ENCODE peak calls at places on chromosome 17, in six cellular contexts. S is psoas muscle, D is mammary epithelial cell, T is DND-41, U is suprapubic skin, R is fibroblast of lung. J is an unnamed sample. For H3K9me3, the result is how much of the 10 kb centered on the place peaks cover.

GRCh38 chr17:49694847-49695697 is 12.7 kb downstream of the SLC35B1 start:
- DNase-seq in S (peak), D (no peak), T (peak), U (no peak), R (peak), J (peak)

GRCh38 chr17:41553176-41553575 is 18.7 kb downstream of the KRT9 start:
- DNase-seq in S (no peak), D (peak), T (no peak), U (no peak), R (no peak), J (no peak)

GRCh38 chr17:80265205-80266068 is 4.8 kb downstream of the RNF213 start:
- DNase-seq in S (no peak), D (no peak), T (no peak), U (no peak), R (no peak), J (peak)

GRCh38 chr17:3944485-3945388 is 19.5 kb downstream of the ATP2A3 start:
- DNase-seq in S (peak), D (no peak), T (no peak), U (no peak), R (peak), J (peak)

GRCh38 chr17:5373112-5373511 is 46.4 kb downstream of the NUP88 start:
- DNase-seq in S (no peak), D (no peak), T (no peak), U (no peak), R (no peak), J (no peak)

GRCh38 chr17:329794-330420 is 22.7 kb downstream of the RPH3AL start:
- DNase-seq in S (peak), D (no peak), T (no peak), U (no peak), R (no peak), J (no peak)

GRCh38 chr17:28963212-28963611 is 11.9 kb upstream of the PHF12 start:
- DNase-seq in S (peak), D (no peak), T (no peak), U (no peak), R (no peak), J (no peak)

GRCh38 chr17:42411321-42411820 is 11.7 kb downstream of the CAVIN1 start:
- DNase-seq in S (no peak), D (no peak), T (no peak), U (no peak), R (no peak), J (no peak)

DNA sequence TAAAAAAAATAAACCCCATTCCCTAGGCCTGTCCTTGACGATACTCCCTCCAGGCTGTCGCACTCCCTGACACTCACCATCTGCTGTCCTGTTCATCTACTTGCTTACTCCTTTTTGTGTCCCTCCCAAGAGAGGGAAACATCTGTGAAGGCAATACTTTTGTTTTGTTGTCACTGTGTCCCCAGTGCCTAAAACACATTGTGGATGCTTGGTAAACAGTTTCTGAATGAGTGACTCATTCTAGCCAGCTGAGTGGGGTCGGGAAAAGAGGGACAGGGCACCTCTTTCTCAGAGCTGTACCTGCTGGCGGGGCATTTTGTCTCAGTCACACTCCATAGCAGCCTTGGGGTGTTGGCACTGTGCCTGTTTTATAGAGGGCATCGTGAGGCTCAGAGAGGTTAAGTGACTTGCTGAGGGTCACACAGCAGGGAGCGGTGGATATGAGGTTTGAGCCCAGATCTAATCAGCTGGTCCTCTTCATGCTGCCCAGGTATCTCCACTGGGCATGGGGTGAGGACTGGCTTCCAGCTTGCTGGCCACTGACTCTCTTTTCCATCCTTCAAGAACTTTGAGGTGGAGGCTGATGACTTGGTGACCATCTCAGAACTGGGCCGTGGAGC is 15.6 kb downstream of the MAP2K3 start:
- DNase-seq in S (no peak), D (no peak), T (no peak), U (no peak), R (no peak), J (no peak)
- H3K9me3 ChIP-seq in S (under half), D (under half), T (under half), U (under half), R (under half), J (under half)

DNA sequence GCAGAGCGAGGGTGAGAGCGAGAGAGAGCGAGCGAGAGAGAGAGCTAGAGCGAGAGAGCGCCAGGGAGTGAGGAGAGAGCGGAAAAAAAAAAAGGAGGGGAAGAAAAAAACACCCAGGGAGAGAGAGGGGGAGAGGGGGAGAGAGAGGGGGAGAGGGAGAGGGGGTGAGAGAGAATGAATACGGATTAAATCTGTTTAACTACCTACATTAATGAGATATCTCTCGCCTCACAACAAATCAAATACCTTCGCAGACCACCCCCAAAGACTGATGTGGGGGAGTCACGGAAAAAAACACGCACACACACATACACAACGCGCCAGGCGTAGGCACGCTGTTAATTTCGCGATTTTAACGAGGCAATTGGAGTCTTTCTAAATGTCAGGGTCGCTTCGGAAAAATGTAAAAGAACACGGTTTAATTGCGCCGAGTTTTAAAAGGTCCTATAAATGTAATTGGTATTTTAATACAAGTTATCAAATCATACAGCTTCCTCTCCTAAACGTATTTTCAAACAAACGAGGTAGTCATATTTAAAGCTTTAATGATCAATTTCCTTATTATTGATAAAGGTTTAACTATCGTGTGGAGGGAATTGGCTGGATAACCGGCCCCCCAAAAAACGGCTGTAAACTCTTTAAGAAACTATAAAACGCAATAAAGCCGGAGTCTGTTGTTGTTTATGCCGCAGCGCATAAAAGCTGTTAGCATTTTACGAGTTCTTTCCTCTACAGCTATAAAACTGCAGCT is at the start of gene HOXB8:
- DNase-seq in S (no peak), D (no peak), T (no peak), U (no peak), R (no peak), J (no peak)
- H3K4me3 ChIP-seq in S (peak), D (no peak), T (no peak), U (peak), R (peak), J (no peak)

GRCh38 chr17:22300731-22301352 is 608.5 kb downstream of the KCNJ18 start:
- DNase-seq in S (no peak), D (no peak), T (no peak), U (no peak), R (no peak), J (no peak)

GRCh38 chr17:22301353-22301745 is 609.0 kb downstream of the KCNJ18 start:
- DNase-seq in S (no peak), D (no peak), T (no peak), U (no peak), R (no peak), J (no peak)

GRCh38 chr17:22303865-22304264 is 611.5 kb downstream of the KCNJ18 start:
- DNase-seq in S (no peak), D (no peak), T (no peak), U (no peak), R (no peak), J (no peak)

GRCh38 chr17:22304667-22305303 is 612.5 kb downstream of the KCNJ18 start:
- DNase-seq in S (no peak), D (no peak), T (no peak), U (no peak), R (no peak), J (no peak)

GRCh38 chr17:22303096-22303495 is 610.8 kb downstream of the KCNJ18 start:
- DNase-seq in S (no peak), D (no peak), T (no peak), U (no peak), R (no peak), J (no peak)
- H3K9me3 ChIP-seq in S (under half), D (half or more), T (under half), U (under half), R (under half), J (half or more)

GRCh38 chr17:46819906-46820351 is 1.4 kb upstream of the WNT3 start:
- DNase-seq in S (no peak), D (no peak), T (no peak), U (no peak), R (no peak), J (no peak)
- H3K4me3 ChIP-seq in S (no peak), D (no peak), T (no peak), U (peak), R (no peak), J (no peak)

DNA sequence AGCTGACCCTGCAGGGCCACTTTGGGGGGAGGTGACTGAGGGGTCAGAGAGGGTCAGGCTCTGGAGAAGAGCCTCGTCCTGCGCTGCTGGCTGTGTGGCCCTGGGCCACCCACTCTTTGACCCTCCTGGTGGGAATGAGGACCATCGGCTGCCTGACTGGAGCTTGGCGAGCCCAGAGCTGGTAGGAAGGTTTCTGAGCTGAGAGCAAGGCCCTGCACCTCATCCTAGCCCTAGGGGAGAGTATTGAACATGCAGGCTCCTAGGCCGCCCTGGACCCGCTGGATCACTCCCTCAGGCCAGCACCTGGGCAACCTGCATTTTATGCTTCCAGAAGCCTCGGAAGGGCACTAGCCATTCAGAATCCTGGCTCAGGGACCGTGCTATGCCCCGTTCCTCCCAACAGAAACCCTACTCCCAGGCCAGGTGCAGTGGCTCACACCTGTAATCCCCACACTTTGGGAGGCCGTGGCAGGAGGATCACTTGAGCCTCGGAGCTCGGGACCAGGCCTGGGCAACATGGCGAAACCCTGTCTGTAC is 14.5 kb downstream of the MAP2K3 start:
- DNase-seq in S (no peak), D (no peak), T (no peak), U (no peak), R (no peak), J (no peak)
- H3K9me3 ChIP-seq in S (under half), D (under half), T (under half), U (under half), R (under half), J (under half)

J was measured in CD4-positive, CD25-positive, alpha-beta regulatory T cell.